ENCODE peak calls at places on chromosomes 16 and 17, in seven cellular contexts. Y is progenitor cell of endocrine pancreas, F is fibroblast of pulmonary artery, A is upper lobe of right lung, E is HFFc6, G is GM10248, O is AG10803. X is an unnamed sample.

GRCh38 chr16:19128454-19129210 is 14.9 kb downstream of the ITPRIPL2 start:
- DNase-seq in Y (no peak), F (no peak), A (no peak), E (no peak), G (no peak), O (no peak), X (peak)

GRCh38 chr16:74499114-74499513 is 77.8 kb upstream of the CLEC18B start:
- DNase-seq in Y (no peak), F (no peak), A (no peak), E (no peak), G (no peak), O (no peak), X (no peak)

GRCh38 chr16:15682105-15682570 is 32.1 kb downstream of the NDE1 start:
- DNase-seq in Y (no peak), F (peak), A (no peak), E (peak), G (no peak), O (peak), X (peak)

GRCh38 chr17:40485851-40486512 is 15.4 kb downstream of the TNS4 start:
- DNase-seq in Y (no peak), F (peak), A (no peak), E (peak), G (no peak), O (peak), X (peak)

GRCh38 chr17:82876149-82876548 is 36.3 kb upstream of the ZNF750 start:
- DNase-seq in Y (no peak), F (no peak), A (no peak), E (no peak), G (no peak), O (peak), X (peak)

GRCh38 chr16:672371-672770 is 3.1 kb upstream of the RHBDL1 start:
- DNase-seq in Y (no peak), F (no peak), A (no peak), E (no peak), G (no peak), O (no peak), X (no peak)

GRCh38 chr16:83955218-83956130 is 2.4 kb downstream of the OSGIN1 start:
- DNase-seq in Y (no peak), F (peak), A (no peak), E (no peak), G (no peak), O (peak), X (peak)

GRCh38 chr16:81901483-81901882 is 109.8 kb downstream of the SDR42E1 start:
- DNase-seq in Y (no peak), F (peak), A (no peak), E (no peak), G (no peak), O (peak), X (no peak)

GRCh38 chr17:15920758-15921239 is 24.1 kb upstream of the ADORA2B start:
- DNase-seq in Y (no peak), F (peak), A (no peak), E (peak), G (no peak), O (peak), X (peak)

GRCh38 chr17:36928450-36929125 is 8.7 kb upstream of the LHX1 start:
- DNase-seq in Y (no peak), F (no peak), A (no peak), E (no peak), G (no peak), O (no peak), X (no peak)

GRCh38 chr17:71033336-71033735 is 864.0 kb downstream of the KCNJ2 start:
- DNase-seq in Y (no peak), F (no peak), A (no peak), E (no peak), G (no peak), O (no peak), X (no peak)

GRCh38 chr16:24070851-24071250 is 185.3 kb upstream of the CACNG3 start:
- DNase-seq in Y (peak), F (peak), A (no peak), E (no peak), G (peak), O (peak), X (peak)

GRCh38 chr17:35932576-35932975 is 2.0 kb upstream of the RDM1 start:
- DNase-seq in Y (no peak), F (peak), A (no peak), E (no peak), G (no peak), O (peak), X (no peak)

GRCh38 chr17:68794636-68795503 is 160.3 kb downstream of the ABCA8 start:
- DNase-seq in Y (no peak), F (peak), A (no peak), E (peak), G (peak), O (peak), X (peak)

GRCh38 chr17:28404007-28404406 is 2.0 kb downstream of the SLC46A1 start:
- DNase-seq in Y (no peak), F (no peak), A (no peak), E (no peak), G (no peak), O (no peak), X (no peak)

GRCh38 chr16:51359141-51359960 is 208.3 kb upstream of the SALL1 start:
- DNase-seq in Y (no peak), F (no peak), A (no peak), E (no peak), G (no peak), O (peak), X (no peak)

GRCh38 chr16:66382171-66382965 is 15.9 kb downstream of the CDH5 start:
- DNase-seq in Y (no peak), F (peak), A (no peak), E (peak), G (no peak), O (peak), X (peak)
- TF ChIP-seq CTCF in Y (no peak), F (peak), A (no peak), E (no peak), G (no peak), O (no peak), X (no peak)

DNA sequence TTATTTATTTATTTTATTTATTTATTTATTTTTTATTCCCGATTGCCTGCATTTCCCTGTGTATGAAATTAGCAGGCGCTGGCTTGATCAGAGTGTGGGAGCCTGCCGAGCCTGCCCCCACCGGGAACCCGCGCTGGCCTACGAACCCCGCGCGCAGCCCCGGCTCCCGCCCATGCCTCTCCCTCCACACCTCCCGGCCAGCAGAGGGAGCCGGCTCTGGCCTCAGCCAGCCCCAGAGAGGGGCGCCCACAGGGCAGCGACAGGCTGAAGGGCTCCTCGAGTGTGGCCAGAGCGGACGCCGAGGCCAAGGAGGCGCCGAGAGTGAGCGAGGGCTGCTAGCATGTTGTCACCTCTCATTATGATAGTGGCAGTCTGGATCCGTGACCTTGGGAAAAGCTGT is 13.0 kb upstream of the RBL2 start:
- DNase-seq in Y (no peak), F (no peak), A (no peak), E (no peak), G (no peak), O (no peak), X (no peak)
- TF ChIP-seq CTCF in Y (no peak), F (no peak), A (no peak), E (peak), G (no peak), O (no peak), X (no peak)

DNA sequence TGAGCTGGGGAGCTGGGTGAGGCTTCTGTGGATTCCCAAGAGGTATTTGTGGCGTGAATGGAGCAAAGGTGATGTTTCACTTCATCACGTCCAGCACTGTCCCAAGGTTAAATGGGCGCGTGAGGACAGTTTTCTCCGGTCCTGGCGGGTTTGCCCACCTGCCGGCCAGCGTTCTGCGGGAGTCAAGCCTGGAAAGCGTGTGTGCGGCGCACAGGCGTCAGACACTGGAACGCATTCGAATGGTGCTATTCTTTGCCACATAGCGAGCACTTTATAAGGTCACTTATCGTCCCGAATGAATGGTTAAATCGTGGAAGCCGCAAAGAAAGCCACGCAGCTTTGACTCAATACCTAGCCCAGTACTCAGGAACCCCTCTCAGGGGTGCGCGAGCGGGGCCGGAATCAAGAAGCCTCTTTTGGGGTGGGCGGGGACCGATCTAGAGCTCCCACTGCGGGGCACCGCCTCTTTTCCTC is 446 bp upstream of the PSMD11 start:
- DNase-seq in Y (no peak), F (no peak), A (no peak), E (no peak), G (no peak), O (no peak), X (peak)
- TF ChIP-seq CTCF in Y (no peak), F (no peak), A (no peak), E (no peak), G (no peak), O (no peak), X (no peak)

GRCh38 chr17:75752405-75753192 is 12.4 kb downstream of the GALK1 start:
- DNase-seq in Y (no peak), F (no peak), A (no peak), E (no peak), G (peak), O (no peak), X (no peak)
- TF ChIP-seq CTCF in Y (no peak), F (no peak), A (no peak), E (no peak), G (peak), O (no peak), X (no peak)

DNA sequence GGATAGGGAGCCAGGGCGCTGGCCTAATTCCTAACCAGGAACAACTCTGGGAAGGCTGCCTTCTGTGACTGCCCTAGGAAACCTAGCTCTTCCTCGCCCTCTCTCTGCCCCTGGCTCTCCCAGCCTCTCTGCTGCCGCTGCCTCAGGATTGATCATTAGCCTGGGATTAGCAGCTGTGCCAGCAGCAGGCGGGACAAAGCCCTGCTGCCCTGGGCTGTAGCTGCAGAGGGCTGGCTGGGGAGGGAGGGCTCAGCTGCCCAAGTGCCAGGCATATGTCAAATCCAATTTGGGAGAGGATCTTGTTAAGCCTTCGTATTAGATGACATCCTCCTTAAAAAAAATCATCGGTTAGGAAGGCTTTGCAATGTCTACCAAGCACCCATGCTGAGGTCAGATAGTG is 144.8 kb upstream of the CCL2 start:
- DNase-seq in Y (no peak), F (no peak), A (no peak), E (no peak), G (no peak), O (no peak), X (no peak)
- TF ChIP-seq CTCF in Y (no peak), F (no peak), A (no peak), E (no peak), G (no peak), O (no peak), X (no peak)

GRCh38 chr17:3802461-3803307 is 1.7 kb upstream of the ITGAE start:
- DNase-seq in Y (no peak), F (peak), A (no peak), E (peak), G (no peak), O (peak), X (peak)
- TF ChIP-seq CTCF in Y (no peak), F (no peak), A (no peak), E (no peak), G (no peak), O (no peak), X (no peak)

DNA sequence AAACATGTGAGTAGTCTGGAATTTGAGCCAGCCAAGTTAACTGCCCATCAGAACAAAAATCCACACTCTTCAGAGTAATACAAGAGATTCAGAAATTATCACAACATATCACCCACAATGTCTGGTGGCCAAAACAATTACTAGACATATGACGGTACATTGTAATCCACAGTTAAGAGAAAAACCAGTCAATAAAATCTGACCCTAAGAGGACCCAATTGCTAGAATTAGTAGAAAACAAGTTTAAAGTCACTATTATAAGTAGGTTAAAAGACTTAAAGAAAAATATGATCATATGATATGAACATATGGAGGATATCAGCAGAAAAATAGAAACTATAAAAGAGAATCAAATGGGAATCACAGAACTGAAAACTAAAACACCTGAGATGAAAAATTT is 15.8 kb downstream of the CMTR2 start:
- DNase-seq in Y (no peak), F (no peak), A (no peak), E (no peak), G (no peak), O (no peak), X (no peak)
- TF ChIP-seq CTCF in Y (no peak), F (no peak), A (no peak), E (no peak), G (no peak), O (no peak), X (no peak)

GRCh38 chr16:68433316-68433715 is 15.0 kb downstream of the SMPD3 start:
- DNase-seq in Y (no peak), F (no peak), A (no peak), E (no peak), G (no peak), O (no peak), X (no peak)

GRCh38 chr16:68432701-68433100 is 15.6 kb downstream of the SMPD3 start:
- DNase-seq in Y (no peak), F (no peak), A (no peak), E (no peak), G (no peak), O (no peak), X (no peak)

GRCh38 chr16:68434654-68435210 is 13.6 kb downstream of the SMPD3 start:
- DNase-seq in Y (no peak), F (no peak), A (no peak), E (no peak), G (no peak), O (no peak), X (no peak)

GRCh38 chr16:68436581-68436980 is 11.7 kb downstream of the SMPD3 start:
- DNase-seq in Y (no peak), F (no peak), A (no peak), E (no peak), G (no peak), O (no peak), X (peak)
- TF ChIP-seq CTCF in Y (peak), F (peak), A (peak), E (peak), G (no peak), O (peak), X (peak)

DNA sequence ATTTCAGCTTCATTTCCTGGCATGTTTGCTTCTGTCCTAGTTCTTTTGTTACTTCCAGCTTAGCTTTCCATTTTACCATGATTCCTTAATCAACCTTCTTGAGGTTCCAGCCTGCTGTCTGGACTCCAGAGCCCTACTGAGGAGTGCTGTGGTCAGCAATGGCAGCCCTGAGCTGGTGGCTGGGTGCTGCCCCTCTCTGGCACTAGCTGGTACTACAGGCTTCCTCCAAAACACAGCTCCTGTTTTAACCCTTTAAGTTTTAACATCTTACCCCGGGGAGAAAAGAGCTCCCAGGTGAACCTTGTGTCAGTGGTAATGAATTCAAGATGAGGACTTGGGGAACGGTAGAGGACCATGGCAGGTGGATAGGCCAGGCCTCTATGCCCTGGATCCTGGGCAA is 395.5 kb downstream of the TMEM114 start:
- DNase-seq in Y (no peak), F (no peak), A (no peak), E (no peak), G (no peak), O (no peak), X (no peak)
- TF ChIP-seq CTCF in Y (peak), F (no peak), A (no peak), E (peak), G (no peak), O (no peak), X (no peak)

GRCh38 chr16:28880955-28881354 is 2.7 kb downstream of the ATP2A1 start:
- DNase-seq in Y (no peak), F (no peak), A (no peak), E (no peak), G (no peak), O (no peak), X (no peak)

GRCh38 chr16:28882476-28883180 is 4.3 kb downstream of the ATP2A1 start:
- DNase-seq in Y (no peak), F (no peak), A (no peak), E (no peak), G (no peak), O (no peak), X (no peak)

GRCh38 chr16:28883221-28883996 is 5.1 kb downstream of the ATP2A1 start:
- DNase-seq in Y (no peak), F (no peak), A (no peak), E (no peak), G (no peak), O (no peak), X (no peak)

GRCh38 chr16:28886945-28887344 is 8.7 kb downstream of the ATP2A1 start:
- DNase-seq in Y (no peak), F (no peak), A (no peak), E (no peak), G (no peak), O (no peak), X (no peak)

GRCh38 chr16:28884045-28884444 is 5.8 kb downstream of the ATP2A1 start:
- DNase-seq in Y (no peak), F (no peak), A (no peak), E (no peak), G (no peak), O (no peak), X (no peak)
- TF ChIP-seq CTCF in Y (no peak), F (no peak), A (no peak), E (no peak), G (no peak), O (no peak), X (no peak)